ENCODE peak calls at places on chromosomes 6 and 20, in seven cellular contexts. T, C, M, G, P, V and J are unnamed samples. For H3K9me3, the result is how much of the 10 kb centered on the place peaks cover.

GRCh38 chr6:101932704-101933103 is 539.2 kb downstream of the GRIK2 start:
- DNase-seq in C (no peak), T (no peak), G (no peak), V (no peak), M (no peak), P (no peak), J (no peak)

GRCh38 chr6:73309784-73310502 is 44.1 kb downstream of the DPPA5 start:
- DNase-seq in T (peak), C (peak), P (peak), V (peak), M (no peak), G (peak), J (peak)

GRCh38 chr6:143023695-143024094 is 37.0 kb upstream of the AIG1 start:
- DNase-seq in G (no peak), M (no peak), C (no peak), P (no peak), T (no peak), V (no peak), J (no peak)

GRCh38 chr6:14883921-14884320 is 361.9 kb upstream of the JARID2 start:
- DNase-seq in C (no peak), G (no peak), V (no peak), T (no peak), M (no peak), P (no peak), J (no peak)

GRCh38 chr6:84847349-84848160 is 83.2 kb upstream of the TBX18 start:
- DNase-seq in C (no peak), G (no peak), T (no peak), V (no peak), P (no peak), M (no peak), J (no peak)

GRCh38 chr6:52843600-52843999 is 3.0 kb upstream of the GSTA5 start:
- DNase-seq in P (no peak), M (no peak), T (no peak), V (peak), G (no peak), C (no peak), J (peak)

GRCh38 chr6:41370488-41371111 is 35.2 kb downstream of the NCR2 start:
- DNase-seq in C (no peak), V (no peak), M (no peak), T (no peak), P (no peak), G (no peak), J (no peak)

GRCh38 chr20:51195419-51195901 is 172.6 kb upstream of the KCNG1 start:
- DNase-seq in M (no peak), G (no peak), V (no peak), P (no peak), C (no peak), T (no peak), J (no peak)

GRCh38 chr6:160102956-160103824 is 18.4 kb upstream of the SLC22A1 start:
- DNase-seq in C (peak), G (no peak), P (no peak), M (no peak), V (peak), T (no peak), J (no peak)

GRCh38 chr6:25919657-25920056 is 10.8 kb downstream of the SLC17A2 start:
- DNase-seq in V (no peak), T (no peak), G (no peak), C (no peak), M (no peak), P (no peak), J (no peak)

GRCh38 chr6:113654396-113654795 is 202.7 kb upstream of the MARCKS start:
- DNase-seq in M (no peak), V (peak), G (peak), T (no peak), C (peak), P (peak), J (peak)

GRCh38 chr20:341682-342081 is 5.2 kb upstream of the NRSN2 start:
- DNase-seq in C (no peak), V (no peak), M (no peak), G (no peak), P (no peak), T (no peak), J (no peak)

GRCh38 chr6:4466260-4466659 is 309.9 kb upstream of the CDYL start:
- DNase-seq in C (no peak), V (peak), P (no peak), G (no peak), T (no peak), M (no peak), J (peak)

GRCh38 chr6:92681401-92681800 is 738.0 kb downstream of the EPHA7 start:
- DNase-seq in P (no peak), M (no peak), V (no peak), G (no peak), C (no peak), T (no peak), J (no peak)

GRCh38 chr6:131995924-131996323 is 44.8 kb upstream of the CCN2 start:
- DNase-seq in V (no peak), T (no peak), G (no peak), P (no peak), C (no peak), M (no peak), J (no peak)

GRCh38 chr6:52572536-52572935 is 4.3 kb downstream of the TRAM2 start:
- DNase-seq in T (no peak), M (no peak), C (no peak), G (no peak), P (no peak), V (no peak), J (no peak)

GRCh38 chr6:146582857-146583256 is 15.9 kb upstream of the ADGB start:
- DNase-seq in V (peak), C (peak), P (no peak), T (no peak), G (no peak), M (no peak), J (peak)

GRCh38 chr6:36827261-36828079 is 11.8 kb downstream of the CPNE5 start:
- DNase-seq in C (no peak), G (no peak), V (no peak), T (no peak), M (no peak), P (peak), J (no peak)

GRCh38 chr20:40953856-40954255 is 74.8 kb upstream of the TOP1 start:
- DNase-seq in V (no peak), T (no peak), G (no peak), C (no peak), M (no peak), P (no peak), J (no peak)

GRCh38 chr6:136666041-136666440 is 115.8 kb upstream of the MAP7 start:
- DNase-seq in G (no peak), V (no peak), T (no peak), C (no peak), M (no peak), P (no peak), J (no peak)

GRCh38 chr20:9051508-9051907 is 17.4 kb upstream of the PLCB4 start:
- DNase-seq in T (no peak), G (no peak), M (no peak), V (no peak), C (no peak), P (no peak), J (no peak)

DNA sequence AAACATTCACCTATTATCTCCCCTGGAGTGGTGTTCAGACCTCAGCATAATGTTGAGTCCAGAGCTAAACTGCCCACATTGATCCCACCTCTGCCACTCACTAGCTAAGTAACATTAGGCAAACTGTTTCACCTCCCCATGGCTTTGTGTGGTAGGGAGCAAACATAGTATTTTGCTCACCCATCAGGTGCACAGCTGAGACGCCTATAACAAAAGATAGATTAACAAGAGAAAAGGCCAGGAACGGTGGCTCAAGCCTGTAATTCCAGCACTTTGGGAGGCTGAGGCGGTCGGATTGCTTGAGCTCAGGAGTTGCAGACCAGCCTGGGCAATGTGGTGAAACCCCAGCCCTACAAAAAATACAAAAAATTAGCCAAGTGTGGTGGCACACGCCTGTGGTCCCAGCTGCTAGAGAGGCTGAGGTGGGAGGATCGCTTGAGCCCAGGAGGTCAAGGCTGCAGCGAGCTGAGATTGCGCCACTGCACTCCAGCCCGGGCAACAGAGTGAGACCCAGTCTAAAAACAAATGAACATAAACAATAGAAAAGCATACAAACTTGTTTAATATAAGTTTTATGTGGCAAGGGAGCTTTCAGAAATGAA is 91.6 kb downstream of the MAP3K7 start:
- DNase-seq in M (no peak), T (no peak), C (no peak), V (no peak), P (no peak), G (no peak), J (no peak)
- H3K27ac ChIP-seq in M (no peak), T (no peak), C (no peak), V (no peak), P (no peak), G (no peak), J (no peak)

DNA sequence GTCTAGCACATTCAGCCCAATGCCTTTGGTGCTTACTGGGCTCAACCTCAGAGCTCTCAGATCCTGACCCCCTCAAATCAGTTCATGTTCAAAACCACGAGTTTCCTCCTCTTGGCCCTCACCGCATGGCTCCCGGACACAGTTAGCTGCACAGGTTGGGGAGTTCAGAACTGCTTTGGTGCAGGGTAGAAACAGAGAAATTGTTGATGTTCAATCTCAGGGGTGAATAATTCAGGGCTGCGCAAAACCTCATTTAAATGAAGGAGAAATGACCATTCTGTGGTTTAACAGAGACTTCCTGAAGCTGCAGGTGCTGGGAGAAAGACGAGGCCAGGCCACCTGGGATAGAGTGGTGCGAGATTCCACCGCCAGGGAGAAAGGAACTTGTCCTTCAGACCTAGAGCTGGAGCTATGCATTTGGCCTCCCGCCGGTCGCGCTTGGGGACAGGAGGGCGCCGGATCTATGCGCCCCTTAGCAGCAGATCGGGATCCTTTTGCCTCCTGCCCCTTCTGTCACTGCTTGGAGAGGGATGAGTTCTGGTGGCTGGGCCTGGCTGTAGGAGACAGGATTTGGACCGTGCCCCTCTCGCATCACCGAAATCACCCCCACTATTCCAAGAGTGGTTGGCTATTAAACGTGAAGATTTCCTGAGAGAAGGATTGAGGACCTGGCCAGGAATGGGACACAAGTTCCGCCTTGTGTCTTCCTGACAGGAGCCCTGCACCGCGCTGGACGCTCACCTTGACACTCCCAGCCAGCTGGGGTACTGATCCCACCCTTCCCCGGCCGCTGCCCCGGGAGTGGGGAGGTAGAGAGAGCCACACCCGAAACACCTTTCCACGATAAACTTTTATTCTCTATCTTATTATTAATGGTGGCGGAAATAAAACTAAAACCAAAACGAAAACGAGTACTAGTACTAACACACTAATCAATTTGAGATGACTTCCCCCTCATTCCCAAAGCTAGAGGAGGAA is 767 bp upstream of the PAX1 start:
- DNase-seq in T (no peak), C (no peak), M (no peak), P (no peak), G (no peak), V (no peak), J (no peak)
- H3K9me3 ChIP-seq in T (under half), C (under half), M (under half), P (under half), G (under half), V (under half), J (under half)

GRCh38 chr6:57313009-57313408 is 4.4 kb upstream of the PRIM2 start:
- DNase-seq in V (no peak), G (no peak), P (no peak), M (no peak), C (no peak), T (no peak), J (no peak)

GRCh38 chr6:57316581-57317059 is 810 bp upstream of the PRIM2 start:
- DNase-seq in G (peak), T (peak), V (peak), C (peak), M (peak), P (peak), J (peak)

GRCh38 chr6:57315851-57316250 is 1.6 kb upstream of the PRIM2 start:
- DNase-seq in V (no peak), C (no peak), T (no peak), P (no peak), M (no peak), G (no peak), J (no peak)

GRCh38 chr6:57313711-57314471 is 3.5 kb upstream of the PRIM2 start:
- DNase-seq in V (peak), C (no peak), M (no peak), G (no peak), P (peak), T (no peak), J (no peak)

GRCh38 chr6:57317060-57317943 is at the start of gene PRIM2:
- DNase-seq in M (peak), G (peak), T (peak), P (peak), C (peak), V (peak), J (peak)
- TF ChIP-seq POLR2A in M (no peak), G (peak), T (peak), P (peak), C (no peak), V (peak), J (no peak)

DNA sequence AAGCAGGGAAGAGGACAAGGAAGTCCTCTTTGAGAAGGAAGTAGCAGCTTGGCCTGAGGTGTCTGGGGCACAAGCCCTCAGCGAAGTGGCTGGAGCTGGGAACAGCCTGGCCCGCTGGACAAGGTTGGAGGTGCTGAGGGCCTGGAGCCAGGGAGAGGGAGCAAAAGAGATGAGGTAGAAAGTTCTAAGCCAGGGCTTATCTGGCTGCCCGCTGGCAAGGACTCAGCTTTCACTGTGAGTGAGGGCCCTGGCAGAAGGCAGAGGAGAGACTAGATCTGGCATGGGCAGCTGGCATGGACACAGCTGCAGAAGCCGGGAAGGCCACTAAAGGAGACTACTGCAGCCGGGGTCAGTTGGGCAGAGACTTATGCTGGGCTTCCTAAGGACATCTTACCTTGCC is 21.8 kb upstream of the PCMTD2 start:
- DNase-seq in M (no peak), P (no peak), V (no peak), G (peak), T (no peak), C (no peak), J (peak)
- H3K27ac ChIP-seq in M (no peak), P (no peak), V (no peak), G (peak), T (no peak), C (no peak), J (no peak)